ENCODE peak calls at places on chromosome 5, in seven cellular contexts. B is cardiac muscle cell, V is uterus, S is psoas muscle, Q is endothelial cell of umbilical vein, E is colonic mucosa, D is PC-9. L is an unnamed sample.

GRCh38 chr5:151750121-151750520 is 8.3 kb downstream of the ATOX1 start:
- DNase-seq in B (no peak), V (no peak), S (no peak), Q (no peak), E (no peak), D (no peak), L (no peak)

GRCh38 chr5:107108111-107108510 is 562.6 kb downstream of the EFNA5 start:
- DNase-seq in B (no peak), V (no peak), S (no peak), Q (no peak), E (no peak), D (no peak), L (no peak)

GRCh38 chr5:132067451-132067850 is 6.1 kb upstream of the CSF2 start:
- DNase-seq in B (no peak), V (no peak), S (no peak), Q (no peak), E (no peak), D (no peak), L (no peak)

GRCh38 chr5:110017854-110018253 is 328.1 kb downstream of the MAN2A1 start:
- DNase-seq in B (no peak), V (no peak), S (no peak), Q (no peak), E (no peak), D (no peak), L (no peak)

GRCh38 chr5:138664276-138664943 is 88.8 kb upstream of the CTNNA1 start:
- DNase-seq in B (no peak), V (no peak), S (no peak), Q (no peak), E (no peak), D (peak; percentile 28), L (no peak)

GRCh38 chr5:98927988-98928801 is 612 bp downstream of the CHD1 start:
- DNase-seq in B (peak; percentile 72), V (peak; percentile 74), S (peak; percentile 77), Q (peak; percentile 65), E (peak; percentile 78), D (peak; percentile 45), L (peak; percentile 47)

GRCh38 chr5:122120957-122121356 is 8.4 kb upstream of the ZNF474 start:
- DNase-seq in B (no peak), V (no peak), S (no peak), Q (no peak), E (no peak), D (no peak), L (no peak)

GRCh38 chr5:131521252-131521651 is 113.8 kb downstream of the RAPGEF6 start:
- DNase-seq in B (no peak), V (no peak), S (no peak), Q (no peak), E (no peak), D (peak; percentile 15), L (no peak)

GRCh38 chr5:4905674-4906528 is 234.2 kb upstream of the ADAMTS16 start:
- DNase-seq in B (no peak), V (peak; percentile 76), S (peak; percentile 65), Q (no peak), E (peak; percentile 25), D (no peak), L (peak; percentile 33)

GRCh38 chr5:133539818-133540217 is 72.5 kb downstream of the FSTL4 start:
- DNase-seq in B (no peak), V (no peak), S (no peak), Q (no peak), E (no peak), D (no peak), L (no peak)

GRCh38 chr5:96968614-96969013 is 32.7 kb downstream of the LNPEP start:
- DNase-seq in B (peak; percentile 24), V (no peak), S (no peak), Q (peak; percentile 45), E (no peak), D (no peak), L (no peak)

GRCh38 chr5:140632366-140633080 is 452 bp downstream of the CD14 start:
- DNase-seq in B (no peak), V (peak; percentile 52), S (peak; percentile 68), Q (peak; percentile 67), E (peak; percentile 70), D (peak; percentile 32), L (peak; percentile 72)

GRCh38 chr5:95283761-95284511 is 958 bp downstream of the MCTP1 start:
- DNase-seq in B (peak; percentile 63), V (no peak), S (peak; percentile 13), Q (peak; percentile 28), E (peak; percentile 21), D (peak; percentile 70), L (peak; percentile 54)

GRCh38 chr5:69364414-69364813 is 4.9 kb downstream of the AK6 start:
- DNase-seq in B (no peak), V (no peak), S (no peak), Q (no peak), E (no peak), D (no peak), L (no peak)

GRCh38 chr5:128085413-128085812 is 1.8 kb downstream of the SLC12A2 start:
- DNase-seq in B (no peak), V (no peak), S (no peak), Q (no peak), E (no peak), D (no peak), L (no peak)

GRCh38 chr5:171585981-171586380 is 166.5 kb downstream of the FGF18 start:
- DNase-seq in B (no peak), V (no peak), S (no peak), Q (no peak), E (no peak), D (no peak), L (no peak)

GRCh38 chr5:158819840-158820620 is 279.7 kb downstream of the EBF1 start:
- DNase-seq in B (no peak), V (no peak), S (no peak), Q (no peak), E (no peak), D (no peak), L (no peak)

GRCh38 chr5:74978347-74978746 is 74.0 kb downstream of the GCNT4 start:
- DNase-seq in B (no peak), V (no peak), S (no peak), Q (no peak), E (no peak), D (no peak), L (no peak)

GRCh38 chr5:32057157-32058096 is 116.7 kb downstream of the GOLPH3 start:
- DNase-seq in B (no peak), V (no peak), S (no peak), Q (no peak), E (no peak), D (no peak), L (no peak)

GRCh38 chr5:140690376-140690932 is 716 bp downstream of the HARS1 start:
- DNase-seq in B (no peak), V (no peak), S (no peak), Q (no peak), E (no peak), D (no peak), L (no peak)

GRCh38 chr5:141618030-141618803 is 583 bp downstream of the DIAPH1 start:
- DNase-seq in B (peak; percentile 63), V (peak; percentile 41), S (peak; percentile 49), Q (peak; percentile 61), E (peak; percentile 81), D (peak; percentile 80), L (peak; percentile 93)

GRCh38 chr5:139037732-139038131 is 160.4 kb downstream of the SIL1 start:
- DNase-seq in B (no peak), V (no peak), S (no peak), Q (no peak), E (no peak), D (no peak), L (no peak)

GRCh38 chr5:67343835-67344234 is 147.2 kb upstream of the CD180 start:
- DNase-seq in B (no peak), V (no peak), S (no peak), Q (no peak), E (no peak), D (no peak), L (no peak)

GRCh38 chr5:1723476-1723875 is 76.2 kb downstream of the MRPL36 start:
- DNase-seq in B (no peak), V (no peak), S (no peak), Q (no peak), E (peak; percentile 10), D (no peak), L (no peak)

GRCh38 chr5:117776977-117777376 is 1202.4 kb upstream of the SEMA6A start:
- DNase-seq in B (no peak), V (no peak), S (no peak), Q (no peak), E (no peak), D (no peak), L (no peak)

DNA sequence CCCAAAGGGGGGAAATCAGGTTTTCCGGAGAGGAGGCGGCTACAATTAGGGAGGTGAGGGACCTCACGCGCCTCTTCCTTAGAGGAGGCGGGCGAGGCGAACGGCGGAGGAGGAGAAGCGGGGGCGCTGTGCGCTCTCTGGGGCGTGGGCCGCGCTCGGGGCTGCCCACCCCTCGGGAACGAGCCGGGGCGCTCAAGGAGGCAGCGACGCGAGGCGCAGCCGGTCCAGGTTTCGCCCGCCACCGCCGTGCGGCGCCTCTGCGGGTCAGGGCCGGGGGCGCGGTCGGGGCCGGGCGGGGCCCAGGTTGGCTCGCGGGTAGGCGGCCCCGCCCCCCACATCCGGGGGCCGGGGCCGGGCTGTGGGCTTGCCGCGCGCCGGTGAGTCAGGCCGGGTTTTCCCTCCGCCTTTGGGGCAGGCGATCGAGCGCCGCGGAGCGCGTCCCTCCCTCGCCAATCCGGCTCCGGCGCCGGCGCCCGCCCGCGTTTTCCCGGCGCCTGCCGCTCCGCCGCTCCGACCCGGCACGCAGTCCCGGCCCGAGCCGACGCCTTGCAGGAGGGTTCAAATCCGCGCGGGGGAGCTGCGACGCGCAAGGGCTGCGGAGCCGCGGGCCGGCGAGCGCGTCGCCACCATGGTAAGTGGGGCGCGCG is at the start of gene N4BP3:
- DNase-seq in B (peak; percentile 93), V (no peak), S (peak; percentile 65), Q (peak; percentile 56), E (peak; percentile 73), D (peak; percentile 78), L (peak; percentile 72)
- H3K4me1 ChIP-seq in B (peaks cover 15% of the 10 kb centered on the region), V (peaks cover 11% of the 10 kb centered on the region), S (peaks cover 7% of the 10 kb centered on the region), Q (peaks cover 37% of the 10 kb centered on the region), E (peaks cover 11% of the 10 kb centered on the region), D (peaks cover 42% of the 10 kb centered on the region), L (peaks cover 15% of the 10 kb centered on the region)

GRCh38 chr5:178931846-178932760 is 8.9 kb upstream of the ZNF454 start:
- DNase-seq in B (no peak), V (no peak), S (no peak), Q (no peak), E (no peak), D (no peak), L (no peak)
- H3K9me3 ChIP-seq in B (no peaks in the 10 kb centered on the region), V (no peaks in the 10 kb centered on the region), S (peaks cover 89% of the 10 kb centered on the region), Q (peaks cover 13% of the 10 kb centered on the region), E (peaks cover 17% of the 10 kb centered on the region), D (peaks cover 35% of the 10 kb centered on the region), L (no peaks in the 10 kb centered on the region)

GRCh38 chr5:173265433-173265832 is 30.4 kb upstream of the NKX2-5 start:
- DNase-seq in B (peak; percentile 89), V (no peak), S (peak; percentile 30), Q (no peak), E (no peak), D (no peak), L (no peak)
- H3K27me3 ChIP-seq in B (no peaks in the 10 kb centered on the region), V (no peaks in the 10 kb centered on the region), S (no peaks in the 10 kb centered on the region), Q (peaks cover 12% of the 10 kb centered on the region), E (peaks cover 3% of the 10 kb centered on the region), D (peaks cover 14% of the 10 kb centered on the region), L (peaks cover 7% of the 10 kb centered on the region)

DNA sequence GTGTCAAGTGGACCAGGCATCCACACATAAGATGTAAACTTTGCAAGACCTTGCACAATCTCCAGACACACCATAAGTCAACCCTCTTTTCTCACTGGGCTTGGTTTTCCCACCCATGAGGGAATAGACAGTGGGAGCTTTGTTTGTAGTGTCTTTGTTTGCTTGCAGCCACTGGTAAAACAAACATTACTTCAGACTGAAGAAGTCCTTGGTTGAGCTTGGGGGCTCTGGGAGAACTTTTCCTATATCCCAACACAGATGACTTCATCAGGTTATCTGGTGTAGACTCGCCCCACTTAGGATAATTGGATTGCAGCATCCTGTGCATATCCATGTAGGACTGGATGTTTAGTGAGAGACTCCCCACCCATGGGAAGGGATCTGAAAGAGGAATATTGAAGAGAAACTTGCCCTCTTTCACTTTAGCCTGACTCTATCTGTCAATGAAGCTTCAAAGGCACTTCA is 11.5 kb upstream of the ADGRV1 start:
- DNase-seq in B (no peak), V (no peak), S (no peak), Q (no peak), E (no peak), D (no peak), L (no peak)
- H3K4me1 ChIP-seq in B (no peaks in the 10 kb centered on the region), V (no peaks in the 10 kb centered on the region), S (no peaks in the 10 kb centered on the region), Q (no peaks in the 10 kb centered on the region), E (no peaks in the 10 kb centered on the region), D (peaks cover 23% of the 10 kb centered on the region), L (peaks cover 8% of the 10 kb centered on the region)

L was measured in body of pancreas.